ENCODE peak calls at places on chromosomes 6 and 20, in eight cellular contexts. One of them, this sample, is unnamed.
A peak's percentile ranks its signal among the peaks of the same experiment; 100 is the strongest.

GRCh38 chr20:57998276-57998675 is 230.2 kb downstream of the ANKRD60 start:
- DNase-seq in transverse colon: no peak
- DNase-seq in fibroblast of lung: no peak
- DNase-seq in astrocyte of the spinal cord: no peak
- DNase-seq in thoracic aorta: no peak
- DNase-seq in CD4-positive, alpha-beta T cell: no peak
- DNase-seq in cardiac fibroblast: no peak
- DNase-seq in endodermal cell: peak; percentile 64
- DNase-seq in this sample: no peak

GRCh38 chr20:24995741-24996448 is 3.3 kb upstream of the APMAP start:
- DNase-seq in astrocyte of the spinal cord: peak; percentile 5
- DNase-seq in cardiac fibroblast: peak; percentile 12
- DNase-seq in thoracic aorta: no peak
- DNase-seq in endodermal cell: peak; percentile 44
- DNase-seq in CD4-positive, alpha-beta T cell: no peak
- DNase-seq in transverse colon: no peak
- DNase-seq in fibroblast of lung: no peak
- DNase-seq in this sample: no peak

GRCh38 chr6:143397229-143398222 is 53.0 kb downstream of the ADAT2 start:
- DNase-seq in fibroblast of lung: peak; percentile 21
- DNase-seq in cardiac fibroblast: peak; percentile 90
- DNase-seq in thoracic aorta: peak; percentile 41
- DNase-seq in astrocyte of the spinal cord: peak; percentile 92
- DNase-seq in CD4-positive, alpha-beta T cell: no peak
- DNase-seq in endodermal cell: peak; percentile 90
- DNase-seq in transverse colon: peak; percentile 55
- DNase-seq in this sample: peak; percentile 23

GRCh38 chr6:131368077-131368911 is 204.7 kb upstream of the ARG1 start:
- DNase-seq in endodermal cell: peak; percentile 67
- DNase-seq in transverse colon: peak; percentile 76
- DNase-seq in cardiac fibroblast: peak; percentile 77
- DNase-seq in fibroblast of lung: peak; percentile 15
- DNase-seq in astrocyte of the spinal cord: peak; percentile 49
- DNase-seq in thoracic aorta: no peak
- DNase-seq in CD4-positive, alpha-beta T cell: no peak
- DNase-seq in this sample: peak; percentile 28

GRCh38 chr20:16615199-16615598 is 42.0 kb upstream of the KIF16B start:
- DNase-seq in thoracic aorta: no peak
- DNase-seq in fibroblast of lung: peak; percentile 99
- DNase-seq in transverse colon: peak; percentile 15
- DNase-seq in endodermal cell: no peak
- DNase-seq in cardiac fibroblast: peak; percentile 99
- DNase-seq in astrocyte of the spinal cord: peak; percentile 55
- DNase-seq in CD4-positive, alpha-beta T cell: no peak
- DNase-seq in this sample: peak; percentile 56

GRCh38 chr20:50029697-50030428 is 47.1 kb downstream of the SNAI1 start:
- DNase-seq in CD4-positive, alpha-beta T cell: no peak
- DNase-seq in fibroblast of lung: peak; percentile 94
- DNase-seq in endodermal cell: peak; percentile 46
- DNase-seq in astrocyte of the spinal cord: peak; percentile 97
- DNase-seq in transverse colon: peak; percentile 17
- DNase-seq in cardiac fibroblast: peak; percentile 97
- DNase-seq in thoracic aorta: peak; percentile 65
- DNase-seq in this sample: peak; percentile 87

GRCh38 chr6:152151930-152152329 is 344.4 kb downstream of the ESR1 start:
- DNase-seq in CD4-positive, alpha-beta T cell: no peak
- DNase-seq in endodermal cell: no peak
- DNase-seq in cardiac fibroblast: no peak
- DNase-seq in astrocyte of the spinal cord: no peak
- DNase-seq in fibroblast of lung: no peak
- DNase-seq in thoracic aorta: no peak
- DNase-seq in transverse colon: no peak
- DNase-seq in this sample: no peak

GRCh38 chr6:44386364-44386928 is 1.1 kb upstream of the CDC5L start:
- DNase-seq in astrocyte of the spinal cord: no peak
- DNase-seq in endodermal cell: no peak
- DNase-seq in fibroblast of lung: peak; percentile 73
- DNase-seq in transverse colon: no peak
- DNase-seq in cardiac fibroblast: peak; percentile 67
- DNase-seq in CD4-positive, alpha-beta T cell: no peak
- DNase-seq in thoracic aorta: peak; percentile 25
- DNase-seq in this sample: peak; percentile 30

GRCh38 chr20:64056889-64057627 is 5.9 kb upstream of the TCEA2 start:
- DNase-seq in transverse colon: no peak
- DNase-seq in cardiac fibroblast: no peak
- DNase-seq in astrocyte of the spinal cord: no peak
- DNase-seq in endodermal cell: peak; percentile 74
- DNase-seq in thoracic aorta: no peak
- DNase-seq in CD4-positive, alpha-beta T cell: no peak
- DNase-seq in fibroblast of lung: no peak
- DNase-seq in this sample: no peak

GRCh38 chr20:5531318-5532081 is 214.7 kb upstream of the PROKR2 start:
- DNase-seq in transverse colon: no peak
- DNase-seq in CD4-positive, alpha-beta T cell: no peak
- DNase-seq in thoracic aorta: no peak
- DNase-seq in astrocyte of the spinal cord: peak; percentile 43
- DNase-seq in fibroblast of lung: peak; percentile 49
- DNase-seq in cardiac fibroblast: peak; percentile 86
- DNase-seq in endodermal cell: no peak
- DNase-seq in this sample: no peak

GRCh38 chr6:127182501-127182900 is 64.0 kb downstream of the RSPO3 start:
- DNase-seq in thoracic aorta: no peak
- DNase-seq in CD4-positive, alpha-beta T cell: no peak
- DNase-seq in transverse colon: no peak
- DNase-seq in cardiac fibroblast: peak; percentile 52
- DNase-seq in astrocyte of the spinal cord: peak; percentile 40
- DNase-seq in endodermal cell: no peak
- DNase-seq in fibroblast of lung: peak; percentile 48
- DNase-seq in this sample: peak; percentile 60

GRCh38 chr6:51613558-51613957 is 473.9 kb downstream of the PKHD1 start:
- DNase-seq in CD4-positive, alpha-beta T cell: no peak
- DNase-seq in transverse colon: no peak
- DNase-seq in endodermal cell: no peak
- DNase-seq in cardiac fibroblast: no peak
- DNase-seq in fibroblast of lung: no peak
- DNase-seq in astrocyte of the spinal cord: no peak
- DNase-seq in thoracic aorta: no peak
- DNase-seq in this sample: no peak

GRCh38 chr6:51619042-51619799 is 468.2 kb downstream of the PKHD1 start:
- DNase-seq in thoracic aorta: no peak
- DNase-seq in cardiac fibroblast: no peak
- DNase-seq in endodermal cell: no peak
- DNase-seq in fibroblast of lung: no peak
- DNase-seq in CD4-positive, alpha-beta T cell: no peak
- DNase-seq in astrocyte of the spinal cord: no peak
- DNase-seq in transverse colon: no peak
- DNase-seq in this sample: no peak

GRCh38 chr6:51614725-51615124 is 472.7 kb downstream of the PKHD1 start:
- DNase-seq in fibroblast of lung: no peak
- DNase-seq in astrocyte of the spinal cord: no peak
- DNase-seq in transverse colon: no peak
- DNase-seq in endodermal cell: no peak
- DNase-seq in cardiac fibroblast: no peak
- DNase-seq in thoracic aorta: no peak
- DNase-seq in CD4-positive, alpha-beta T cell: no peak
- DNase-seq in this sample: no peak

DNA sequence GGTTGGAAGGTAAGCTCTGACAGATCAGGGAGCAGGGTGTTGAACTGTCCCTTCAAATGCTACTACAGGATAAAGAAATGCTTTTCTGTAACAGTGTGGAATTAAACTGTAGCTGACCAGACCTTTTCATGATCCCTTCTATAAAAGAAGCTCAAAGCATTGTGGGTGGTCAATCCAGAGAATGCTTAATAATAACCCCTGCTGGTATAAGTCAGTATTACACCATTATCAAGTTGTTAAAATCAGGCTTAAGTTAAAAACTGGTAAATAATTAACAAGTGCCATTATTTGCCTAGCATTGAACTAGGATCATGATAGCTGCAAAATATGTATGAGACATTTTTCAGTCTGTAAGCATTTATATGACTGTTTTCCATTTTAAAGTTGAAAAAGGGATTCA is 468.9 kb downstream of the PKHD1 start:
- DNase-seq in CD4-positive, alpha-beta T cell: no peak
- DNase-seq in fibroblast of lung: no peak
- DNase-seq in endodermal cell: no peak
- DNase-seq in thoracic aorta: no peak
- DNase-seq in cardiac fibroblast: no peak
- DNase-seq in transverse colon: no peak
- DNase-seq in astrocyte of the spinal cord: no peak
- DNase-seq in this sample: no peak
- TF ChIP-seq CTCF in CD4-positive, alpha-beta T cell: no peak
- TF ChIP-seq CTCF in fibroblast of lung: no peak
- TF ChIP-seq CTCF in endodermal cell: peak; percentile 75
- TF ChIP-seq CTCF in thoracic aorta: peak; percentile 12
- TF ChIP-seq CTCF in cardiac fibroblast: peak; percentile 13
- TF ChIP-seq CTCF in transverse colon: no peak
- TF ChIP-seq CTCF in astrocyte of the spinal cord: no peak
- TF ChIP-seq CTCF in this sample: no peak

DNA sequence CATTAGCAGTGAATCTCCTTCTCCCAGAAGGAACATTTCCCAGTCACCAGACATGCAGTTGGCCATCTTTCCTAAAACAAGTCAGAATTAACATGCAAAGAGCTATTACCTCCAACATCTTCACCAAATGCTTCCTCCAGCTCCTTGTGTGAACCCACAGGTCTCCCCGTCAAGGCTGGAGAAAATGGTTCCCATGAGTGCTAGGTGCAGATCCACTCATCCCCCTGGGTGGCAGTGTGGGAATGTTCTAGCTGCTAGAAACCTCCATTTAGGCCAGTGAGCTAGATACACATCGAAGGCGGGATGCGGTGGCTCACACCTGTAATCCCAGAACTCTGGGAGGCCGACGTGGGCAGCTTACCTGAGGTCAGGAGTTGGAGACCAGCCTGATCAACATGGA is 603.9 kb upstream of the SLC35B3 start:
- DNase-seq in cardiac fibroblast: no peak
- DNase-seq in endodermal cell: no peak
- DNase-seq in CD4-positive, alpha-beta T cell: no peak
- DNase-seq in transverse colon: no peak
- DNase-seq in fibroblast of lung: no peak
- DNase-seq in astrocyte of the spinal cord: no peak
- DNase-seq in thoracic aorta: no peak
- DNase-seq in this sample: no peak
- TF ChIP-seq CTCF in cardiac fibroblast: no peak
- TF ChIP-seq CTCF in endodermal cell: no peak
- TF ChIP-seq CTCF in CD4-positive, alpha-beta T cell: no peak
- TF ChIP-seq CTCF in transverse colon: no peak
- TF ChIP-seq CTCF in fibroblast of lung: no peak
- TF ChIP-seq CTCF in astrocyte of the spinal cord: no peak
- TF ChIP-seq CTCF in thoracic aorta: no peak
- TF ChIP-seq CTCF in this sample: peak; percentile 10

GRCh38 chr6:17987576-17988421 is at the start of gene KIF13A:
- DNase-seq in astrocyte of the spinal cord: peak; percentile 67
- DNase-seq in thoracic aorta: peak; percentile 23
- DNase-seq in CD4-positive, alpha-beta T cell: no peak
- DNase-seq in fibroblast of lung: peak; percentile 59
- DNase-seq in transverse colon: peak; percentile 65
- DNase-seq in cardiac fibroblast: peak; percentile 71
- DNase-seq in endodermal cell: peak; percentile 79
- DNase-seq in this sample: no peak
- TF ChIP-seq CTCF in astrocyte of the spinal cord: no peak
- TF ChIP-seq CTCF in thoracic aorta: peak; percentile 34
- TF ChIP-seq CTCF in CD4-positive, alpha-beta T cell: no peak
- TF ChIP-seq CTCF in fibroblast of lung: no peak
- TF ChIP-seq CTCF in transverse colon: peak; percentile 18
- TF ChIP-seq CTCF in cardiac fibroblast: peak; percentile 2
- TF ChIP-seq CTCF in endodermal cell: peak; percentile 53
- TF ChIP-seq CTCF in this sample: peak; percentile 5

DNA sequence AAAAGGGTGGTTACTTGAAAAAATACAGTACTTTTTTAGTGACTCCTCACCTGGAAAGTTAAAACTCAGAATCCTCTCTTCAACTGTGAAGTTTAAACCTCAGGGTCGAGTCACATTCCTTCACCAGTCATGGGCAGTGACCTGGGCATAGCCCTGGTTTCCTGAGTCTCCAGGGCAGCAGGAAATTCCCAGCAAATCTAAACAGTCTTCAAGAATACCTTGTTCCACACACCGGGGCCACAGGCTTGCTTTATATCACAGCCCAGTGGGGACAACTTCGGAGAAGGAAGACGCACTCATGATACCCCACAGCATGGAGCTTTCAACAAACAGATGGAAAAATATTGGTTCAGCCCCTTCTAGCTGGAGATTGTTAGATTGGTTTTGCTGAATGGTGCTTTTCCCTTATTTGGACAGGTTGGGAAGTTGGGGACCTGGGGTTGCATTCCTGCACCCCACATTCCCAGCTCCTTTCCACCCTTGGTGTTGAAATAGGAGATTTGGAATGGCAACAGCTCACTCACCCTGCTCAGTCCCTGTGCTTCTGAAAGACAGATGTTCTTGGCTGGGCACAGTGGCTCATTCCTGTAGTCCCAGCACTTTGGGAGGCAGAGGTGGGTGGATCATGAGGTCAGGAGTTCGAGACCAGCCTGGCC is 113.0 kb upstream of the TMEM170B start:
- DNase-seq in transverse colon: no peak
- DNase-seq in CD4-positive, alpha-beta T cell: no peak
- DNase-seq in fibroblast of lung: no peak
- DNase-seq in endodermal cell: no peak
- DNase-seq in astrocyte of the spinal cord: no peak
- DNase-seq in thoracic aorta: no peak
- DNase-seq in cardiac fibroblast: no peak
- DNase-seq in this sample: no peak
- TF ChIP-seq CTCF in transverse colon: no peak
- TF ChIP-seq CTCF in CD4-positive, alpha-beta T cell: no peak
- TF ChIP-seq CTCF in fibroblast of lung: no peak
- TF ChIP-seq CTCF in endodermal cell: no peak
- TF ChIP-seq CTCF in astrocyte of the spinal cord: no peak
- TF ChIP-seq CTCF in thoracic aorta: no peak
- TF ChIP-seq CTCF in cardiac fibroblast: no peak
- TF ChIP-seq CTCF in this sample: no peak

DNA sequence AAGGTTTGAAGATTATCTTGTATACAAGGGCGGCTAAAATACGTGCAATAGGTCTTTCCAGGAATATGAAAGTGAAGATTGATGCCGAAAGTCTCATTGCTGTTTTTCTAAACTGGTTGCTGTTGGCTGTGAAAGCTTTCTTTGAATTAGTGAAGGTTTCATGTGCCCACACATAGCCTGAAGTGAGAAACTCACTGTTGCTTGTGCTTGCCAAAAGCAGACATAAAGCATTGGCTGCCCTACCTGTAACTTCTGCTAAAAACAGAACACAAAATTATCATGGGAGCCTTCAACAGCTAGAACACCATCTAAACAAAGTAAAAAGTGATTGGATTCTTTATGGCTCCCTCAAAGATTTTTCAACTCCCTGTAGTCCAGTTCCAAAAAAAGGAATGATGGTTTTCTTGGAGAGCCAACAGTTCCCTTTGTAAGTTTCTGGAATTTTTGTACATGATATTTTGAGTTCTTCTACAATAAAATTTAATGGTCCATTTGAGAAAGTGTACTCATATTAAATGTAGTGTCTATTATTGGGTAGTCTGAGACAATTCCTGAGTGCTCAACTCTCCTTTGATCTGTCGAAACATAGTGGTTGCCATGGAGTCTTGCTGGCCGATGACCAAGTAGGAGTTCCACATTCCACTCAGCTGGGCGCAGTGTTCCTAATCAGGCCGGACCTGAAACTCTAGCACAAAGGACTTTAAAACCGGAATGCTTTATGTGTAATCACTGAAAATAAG is 68.5 kb downstream of the PLEKHG1 start:
- DNase-seq in astrocyte of the spinal cord: peak; percentile 90
- DNase-seq in transverse colon: peak; percentile 92
- DNase-seq in thoracic aorta: peak; percentile 73
- DNase-seq in CD4-positive, alpha-beta T cell: no peak
- DNase-seq in endodermal cell: no peak
- DNase-seq in cardiac fibroblast: peak; percentile 92
- DNase-seq in fibroblast of lung: peak; percentile 85
- DNase-seq in this sample: peak; percentile 38
- TF ChIP-seq CTCF in astrocyte of the spinal cord: peak; percentile 38
- TF ChIP-seq CTCF in transverse colon: peak; percentile 18
- TF ChIP-seq CTCF in thoracic aorta: peak; percentile 11
- TF ChIP-seq CTCF in CD4-positive, alpha-beta T cell: no peak
- TF ChIP-seq CTCF in endodermal cell: peak; percentile 25
- TF ChIP-seq CTCF in cardiac fibroblast: peak; percentile 30
- TF ChIP-seq CTCF in fibroblast of lung: peak; percentile 43
- TF ChIP-seq CTCF in this sample: peak; percentile 22